ENCODE peak calls at places on chromosome 14, in five cellular contexts. U, D, M, K and H are unnamed samples.

GRCh38 chr14:104237651-104238423 is 99.5 kb downstream of the KIF26A start:
- DNase-seq in D (no peak), U (no peak), M (no peak), K (no peak), H (no peak)

GRCh38 chr14:69615471-69616407 is 4.3 kb downstream of the SUSD6 start:
- DNase-seq in K (no peak), D (peak), M (no peak), U (peak), H (peak)

GRCh38 chr14:81519200-81519998 is 14.3 kb downstream of the SEL1L start:
- DNase-seq in D (no peak), K (no peak), U (no peak), M (no peak), H (no peak)

GRCh38 chr14:37253905-37254304 is 56.2 kb downstream of the MIPOL1 start:
- DNase-seq in K (no peak), U (peak), M (no peak), D (no peak), H (peak)

GRCh38 chr14:66503532-66503931 is 4.4 kb upstream of the GPHN start:
- DNase-seq in M (no peak), D (no peak), K (no peak), U (peak), H (no peak)

GRCh38 chr14:55450124-55450523 is 9.7 kb upstream of the TBPL2 start:
- DNase-seq in K (no peak), M (no peak), D (no peak), U (no peak), H (no peak)

GRCh38 chr14:104086210-104086660 is 735 bp downstream of the ASPG start:
- DNase-seq in M (no peak), U (no peak), K (peak), D (no peak), H (no peak)

GRCh38 chr14:72643317-72643801 is 250.5 kb downstream of the DPF3 start:
- DNase-seq in M (no peak), K (peak), D (no peak), U (peak), H (peak)

GRCh38 chr14:77313374-77313773 is 7.3 kb downstream of the POMT2 start:
- DNase-seq in U (no peak), D (no peak), M (no peak), K (no peak), H (no peak)

GRCh38 chr14:85315891-85316290 is 214.1 kb upstream of the FLRT2 start:
- DNase-seq in K (no peak), D (no peak), M (no peak), U (no peak), H (peak)

GRCh38 chr14:68249534-68250517 is 430.2 kb downstream of the RAD51B start:
- DNase-seq in K (no peak), D (no peak), M (peak), U (peak), H (no peak)

GRCh38 chr14:50319293-50319692 is 7.2 kb downstream of the DMAC2L start:
- DNase-seq in M (no peak), U (no peak), K (no peak), D (no peak), H (peak)

GRCh38 chr14:53663709-53664108 is 292.9 kb downstream of the BMP4 start:
- DNase-seq in D (no peak), K (no peak), M (peak), U (peak), H (peak)

GRCh38 chr14:54572316-54572715 is 5.4 kb downstream of the SAMD4A start:
- DNase-seq in D (no peak), U (no peak), K (peak), M (no peak), H (no peak)

GRCh38 chr14:55929136-55929535 is 189.1 kb upstream of the PELI2 start:
- DNase-seq in D (no peak), K (no peak), U (no peak), M (no peak), H (no peak)

GRCh38 chr14:88791629-88792571 is 853 bp downstream of the EML5 start:
- DNase-seq in K (peak), D (no peak), U (no peak), M (peak), H (peak)

GRCh38 chr14:57057803-57058202 is 210.9 kb downstream of the EXOC5 start:
- DNase-seq in M (no peak), D (no peak), K (no peak), U (no peak), H (no peak)

GRCh38 chr14:28765907-28766504 is 581 bp upstream of the FOXG1 start:
- DNase-seq in K (no peak), D (no peak), U (peak), M (peak), H (no peak)

GRCh38 chr14:51283402-51283825 is 43.4 kb downstream of the TMX1 start:
- DNase-seq in U (peak), M (peak), D (no peak), K (peak), H (peak)

GRCh38 chr14:95895720-95896119 is 19.1 kb downstream of the TUNAR start:
- DNase-seq in U (no peak), D (peak), K (peak), M (peak), H (no peak)

GRCh38 chr14:50371546-50371945 is 25.1 kb downstream of the CDKL1 start:
- DNase-seq in M (no peak), D (no peak), K (no peak), U (no peak), H (no peak)

GRCh38 chr14:42370056-42370455 is 763.4 kb downstream of the LRFN5 start:
- DNase-seq in U (no peak), K (no peak), D (no peak), M (no peak), H (no peak)

GRCh38 chr14:27605298-27605697 is 1007.5 kb upstream of the NOVA1 start:
- DNase-seq in K (no peak), D (no peak), M (no peak), U (no peak), H (no peak)

GRCh38 chr14:51848120-51848519 is 12.3 kb upstream of the GNG2 start:
- DNase-seq in U (no peak), K (no peak), M (no peak), D (no peak), H (no peak)

GRCh38 chr14:103923863-103924262 is 4.4 kb upstream of the TDRD9 start:
- DNase-seq in K (peak), D (no peak), U (no peak), M (no peak), H (no peak)

GRCh38 chr14:68088463-68088862 is 268.9 kb downstream of the RAD51B start:
- DNase-seq in D (no peak), M (peak), K (no peak), U (peak), H (no peak)

GRCh38 chr14:85934123-85934885 is 404.4 kb downstream of the FLRT2 start:
- DNase-seq in K (peak), U (peak), M (no peak), D (peak), H (no peak)

GRCh38 chr14:71429900-71430299 is 502.3 kb upstream of the RGS6 start:
- DNase-seq in U (no peak), D (no peak), K (no peak), M (no peak), H (no peak)

GRCh38 chr14:58109761-58110160 is 42.3 kb downstream of the ARMH4 start:
- DNase-seq in U (no peak), M (no peak), K (no peak), D (no peak), H (no peak)

GRCh38 chr14:49892301-49892635 is 614 bp upstream of the ARF6 start:
- DNase-seq in D (peak), U (peak), M (no peak), K (no peak), H (peak)

GRCh38 chr14:52266179-52266578 is 1.3 kb upstream of the PTGDR start:
- DNase-seq in U (peak), D (no peak), M (no peak), K (no peak), H (peak)

GRCh38 chr14:49897965-49898364 is 5.1 kb downstream of the ARF6 start:
- DNase-seq in K (no peak), M (no peak), D (no peak), U (no peak), H (no peak)

GRCh38 chr14:88993946-88994345 is 169.5 kb downstream of the TTC8 start:
- DNase-seq in U (peak), K (no peak), D (no peak), M (no peak), H (peak)

GRCh38 chr14:95620659-95621059 is 65.6 kb upstream of the TCL1B start:
- DNase-seq in D (peak), K (no peak), U (no peak), M (no peak), H (no peak)

GRCh38 chr14:73796881-73797539 is 54.6 kb upstream of the PTGR2 start:
- DNase-seq in U (peak), M (no peak), D (no peak), K (no peak), H (peak)

GRCh38 chr14:93579178-93579577 is 148.4 kb downstream of the UNC79 start:
- DNase-seq in U (no peak), D (no peak), K (no peak), M (no peak), H (no peak)

GRCh38 chr14:93009471-93010117 is 86.6 kb downstream of the CHGA start:
- DNase-seq in D (no peak), M (no peak), K (peak), U (no peak), H (peak)

GRCh38 chr14:104445086-104445485 is 134.5 kb upstream of the C14orf180 start:
- DNase-seq in K (no peak), D (no peak), U (no peak), M (no peak), H (no peak)

GRCh38 chr14:103519837-103520212 is 2.8 kb downstream of the CKB start:
- DNase-seq in M (no peak), U (no peak), K (no peak), D (no peak), H (no peak)

GRCh38 chr14:65032319-65032718 is 45.6 kb downstream of the FNTB start:
- DNase-seq in D (no peak), U (no peak), K (no peak), M (no peak), H (no peak)

GRCh38 chr14:100140452-100141132 is 18.9 kb downstream of the DEGS2 start:
- DNase-seq in U (peak), M (peak), D (no peak), K (no peak), H (no peak)
- TF ChIP-seq CTCF in U (peak), M (peak), D (no peak), K (peak), H (no peak)

GRCh38 chr14:102097441-102098135 is 10.7 kb upstream of the HSP90AA1 start:
- DNase-seq in D (no peak), M (no peak), K (no peak), U (no peak), H (no peak)

GRCh38 chr14:102095871-102096568 is 9.2 kb upstream of the HSP90AA1 start:
- DNase-seq in U (no peak), K (peak), M (no peak), D (no peak), H (no peak)

GRCh38 chr14:102094101-102094500 is 7.3 kb upstream of the HSP90AA1 start:
- DNase-seq in D (no peak), U (no peak), K (no peak), M (no peak), H (no peak)

GRCh38 chr14:102096569-102097188 is 9.8 kb upstream of the HSP90AA1 start:
- DNase-seq in K (peak), D (peak), M (peak), U (peak), H (peak)

DNA sequence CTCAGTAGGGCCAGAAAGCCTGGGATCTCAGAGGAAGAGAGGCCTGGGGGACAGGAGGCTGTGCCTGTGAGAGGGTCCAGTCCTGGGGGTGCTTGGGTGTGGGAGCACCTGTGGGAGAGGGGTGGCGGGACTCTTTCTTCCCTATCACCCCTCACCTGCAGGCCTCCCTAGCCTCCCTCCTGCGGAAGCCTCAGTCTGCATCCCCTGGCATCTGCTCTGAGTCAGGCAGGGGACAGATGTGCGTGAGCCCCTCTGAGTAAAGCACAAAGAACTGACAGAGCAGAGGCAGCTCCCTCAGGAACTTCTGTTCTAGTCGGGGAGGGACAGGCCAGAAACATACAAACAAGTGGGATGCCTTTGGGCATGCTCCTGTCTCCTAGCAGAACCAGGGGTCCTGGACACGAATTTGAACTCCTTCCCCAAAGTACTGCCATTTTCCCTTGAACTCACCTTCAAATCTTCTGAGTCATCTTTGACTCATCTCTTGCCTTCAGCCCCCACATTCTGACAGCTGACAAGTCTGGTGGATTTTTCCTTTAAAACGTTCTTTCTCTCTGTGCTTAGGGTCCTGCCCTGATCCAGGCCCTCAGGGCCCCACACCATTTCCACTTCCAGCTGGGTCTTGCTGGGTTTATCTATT is 8.5 kb upstream of the HSP90AA1 start:
- DNase-seq in D (no peak), M (no peak), U (no peak), K (no peak), H (no peak)
- TF ChIP-seq CTCF in D (no peak), M (no peak), U (no peak), K (no peak), H (no peak)

GRCh38 chr14:24279301-24280186 is 8.1 kb upstream of the RABGGTA start:
- DNase-seq in M (no peak), D (peak), K (peak), U (no peak), H (peak)
- TF ChIP-seq CTCF in M (no peak), D (peak), K (peak), U (no peak), H (no peak)

DNA sequence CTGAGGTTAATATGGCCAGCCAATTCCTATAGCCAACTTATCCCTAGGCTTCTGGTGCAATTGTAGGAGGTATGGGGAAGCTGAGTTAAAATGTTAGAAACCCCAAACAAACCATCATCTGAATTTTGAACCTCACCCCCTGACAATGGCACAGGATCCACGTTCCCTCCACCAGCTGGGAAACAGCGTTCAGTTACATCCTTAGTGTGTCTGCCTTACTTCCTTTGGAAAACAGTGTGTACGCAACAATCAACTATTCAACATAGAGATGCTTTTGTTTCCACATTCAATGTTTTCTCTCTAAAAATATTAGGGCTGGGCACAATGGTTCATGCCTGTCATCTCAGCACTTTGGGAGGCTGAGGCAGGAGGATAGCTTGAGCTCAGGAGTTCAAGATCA is 203.4 kb downstream of the TTC7B start:
- DNase-seq in D (no peak), M (no peak), K (no peak), U (no peak), H (no peak)
- TF ChIP-seq CTCF in D (no peak), M (no peak), K (no peak), U (no peak), H (no peak)

GRCh38 chr14:22847661-22848341 is 11.4 kb downstream of the MMP14 start:
- DNase-seq in D (no peak), M (no peak), U (peak), K (no peak), H (peak)
- TF ChIP-seq CTCF in D (no peak), M (no peak), U (no peak), K (no peak), H (peak)

GRCh38 chr14:96938946-96939345 is 141.8 kb downstream of the VRK1 start:
- DNase-seq in U (no peak), M (peak), K (no peak), D (no peak), H (no peak)
- TF ChIP-seq CTCF in U (no peak), M (peak), K (peak), D (no peak), H (no peak)

GRCh38 chr14:61730756-61731373 is 31.4 kb upstream of the SNAPC1 start:
- DNase-seq in K (no peak), D (peak), U (no peak), M (no peak), H (no peak)
- TF ChIP-seq CTCF in K (peak), D (peak), U (no peak), M (peak), H (peak)

DNA sequence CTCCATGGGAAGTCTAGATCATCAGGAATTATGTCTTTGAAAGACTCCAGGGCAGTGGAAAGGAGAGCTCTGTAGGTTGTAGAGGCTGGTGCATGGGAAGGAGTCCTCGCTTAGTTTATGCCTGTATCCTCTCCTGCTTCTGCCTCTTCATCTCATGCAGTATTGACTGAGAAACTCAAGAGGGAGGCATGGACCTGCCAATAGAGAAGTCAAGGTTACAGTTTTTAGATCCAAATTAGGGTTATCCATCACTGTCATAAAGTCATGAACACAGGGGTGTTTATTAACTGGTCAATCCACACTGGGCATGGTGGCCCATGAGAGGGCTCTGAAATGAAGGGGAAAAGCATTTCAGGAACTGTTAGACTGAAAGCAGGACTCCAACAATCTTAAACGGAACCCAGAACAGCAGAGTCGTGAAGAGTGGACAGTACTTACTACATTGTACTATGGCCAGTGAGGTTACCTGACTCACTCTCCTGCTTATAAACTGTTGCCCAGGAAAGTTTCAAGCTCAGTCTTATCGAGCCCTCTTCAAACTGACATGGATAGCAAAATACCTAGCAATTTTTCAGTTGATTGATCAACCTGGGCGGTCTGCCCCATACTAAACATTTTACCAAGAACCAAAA is 30.1 kb upstream of the DHRS7 start:
- DNase-seq in K (no peak), U (no peak), M (no peak), D (no peak), H (no peak)
- TF ChIP-seq CTCF in K (peak), U (no peak), M (no peak), D (no peak), H (no peak)

GRCh38 chr14:105931808-105932483 is 405.6 kb downstream of the TMEM121 start:
- DNase-seq in K (peak), M (no peak), U (no peak), D (no peak), H (no peak)
- TF ChIP-seq CTCF in K (peak), M (no peak), U (no peak), D (no peak), H (no peak)

DNA sequence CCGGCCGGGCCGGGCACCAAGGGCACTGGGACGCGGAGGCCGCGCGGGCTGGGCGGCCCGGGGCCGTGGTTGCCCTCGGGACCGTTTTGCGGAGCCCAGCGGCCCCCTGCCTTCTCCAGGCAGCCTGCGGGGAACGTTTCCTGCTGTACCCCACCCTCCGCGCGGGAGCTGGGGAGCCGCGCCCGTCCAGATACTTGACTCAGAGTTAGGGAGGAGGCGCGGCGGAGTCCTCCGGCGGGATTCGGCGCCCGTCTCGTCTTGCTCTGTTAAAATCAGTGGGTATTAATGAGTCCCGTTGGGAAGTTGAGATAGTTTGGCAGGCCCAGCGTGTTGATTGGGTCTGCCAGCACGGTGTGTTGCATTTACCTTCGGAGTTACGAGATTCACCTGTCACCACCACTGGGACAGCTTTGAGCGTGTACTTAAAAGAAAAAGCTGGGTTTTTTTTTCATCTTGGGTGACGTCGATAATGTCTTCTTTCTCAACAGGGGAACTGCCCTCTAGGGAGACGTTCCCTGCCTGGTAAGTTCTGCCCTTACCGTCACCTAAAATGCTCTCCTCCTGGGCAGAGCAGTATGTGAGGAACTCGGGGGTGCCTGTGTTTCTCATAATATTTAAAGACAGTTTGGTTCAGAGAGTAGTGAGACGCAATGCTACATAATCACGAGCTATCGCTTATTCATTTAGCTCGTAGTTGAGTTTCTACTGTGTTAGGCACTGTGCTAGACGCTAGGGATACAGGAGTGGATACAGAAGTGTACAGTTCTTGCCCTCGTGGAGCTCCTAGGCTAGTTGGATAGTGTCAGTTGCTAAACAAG is 596 bp downstream of the DLST start:
- DNase-seq in D (peak), K (peak), U (peak), M (peak), H (no peak)
- TF ChIP-seq CTCF in D (no peak), K (no peak), U (no peak), M (no peak), H (no peak)